ENCODE peak calls at places on chromosome 10, in five cellular contexts. One of them, this sample, is unnamed. For H3K4me1, the result is how much of the 10 kb centered on the place peaks cover.

GRCh38 chr10:50416181-50416824 is 165.0 kb upstream of the ASAH2 start:
- DNase-seq in hepatocyte: no peak
- DNase-seq in heart left ventricle: no peak
- DNase-seq in right lobe of liver: no peak
- DNase-seq in cardiac muscle cell: no peak
- DNase-seq in this sample: no peak

GRCh38 chr10:98235876-98236275 is 32.1 kb downstream of the LOXL4 start:
- DNase-seq in hepatocyte: no peak
- DNase-seq in right lobe of liver: no peak
- DNase-seq in heart left ventricle: no peak
- DNase-seq in cardiac muscle cell: peak
- DNase-seq in this sample: no peak

GRCh38 chr10:93921338-93921737 is 27.6 kb downstream of the SLC35G1 start:
- DNase-seq in heart left ventricle: no peak
- DNase-seq in right lobe of liver: no peak
- DNase-seq in cardiac muscle cell: no peak
- DNase-seq in hepatocyte: no peak
- DNase-seq in this sample: no peak

GRCh38 chr10:68725016-68725415 is 4.0 kb downstream of the CCAR1 start:
- DNase-seq in heart left ventricle: no peak
- DNase-seq in right lobe of liver: no peak
- DNase-seq in cardiac muscle cell: no peak
- DNase-seq in hepatocyte: no peak
- DNase-seq in this sample: no peak

GRCh38 chr10:31103096-31103495 is 71.4 kb upstream of the ZNF438 start:
- DNase-seq in hepatocyte: no peak
- DNase-seq in cardiac muscle cell: no peak
- DNase-seq in heart left ventricle: no peak
- DNase-seq in right lobe of liver: no peak
- DNase-seq in this sample: no peak

GRCh38 chr10:133467286-133467911 is 13.7 kb downstream of the SCART1 start:
- DNase-seq in hepatocyte: no peak
- DNase-seq in right lobe of liver: no peak
- DNase-seq in cardiac muscle cell: no peak
- DNase-seq in heart left ventricle: no peak
- DNase-seq in this sample: no peak

GRCh38 chr10:132149917-132150316 is 36.8 kb upstream of the DPYSL4 start:
- DNase-seq in heart left ventricle: no peak
- DNase-seq in cardiac muscle cell: no peak
- DNase-seq in right lobe of liver: peak
- DNase-seq in hepatocyte: no peak
- DNase-seq in this sample: no peak

GRCh38 chr10:42958142-42958868 is 118.6 kb upstream of the RET start:
- DNase-seq in cardiac muscle cell: no peak
- DNase-seq in hepatocyte: no peak
- DNase-seq in right lobe of liver: no peak
- DNase-seq in heart left ventricle: no peak
- DNase-seq in this sample: no peak

GRCh38 chr10:69278446-69278963 is at the start of gene HK1:
- DNase-seq in hepatocyte: no peak
- DNase-seq in heart left ventricle: peak
- DNase-seq in cardiac muscle cell: peak
- DNase-seq in right lobe of liver: no peak
- DNase-seq in this sample: no peak

GRCh38 chr10:96586419-96587254 is at the start of gene TM9SF3:
- DNase-seq in heart left ventricle: peak
- DNase-seq in hepatocyte: peak
- DNase-seq in right lobe of liver: peak
- DNase-seq in cardiac muscle cell: peak
- DNase-seq in this sample: peak
- TF ChIP-seq CTCF in heart left ventricle: no peak
- TF ChIP-seq CTCF in hepatocyte: no peak
- TF ChIP-seq CTCF in right lobe of liver: no peak
- TF ChIP-seq CTCF in cardiac muscle cell: no peak
- TF ChIP-seq CTCF in this sample: peak

DNA sequence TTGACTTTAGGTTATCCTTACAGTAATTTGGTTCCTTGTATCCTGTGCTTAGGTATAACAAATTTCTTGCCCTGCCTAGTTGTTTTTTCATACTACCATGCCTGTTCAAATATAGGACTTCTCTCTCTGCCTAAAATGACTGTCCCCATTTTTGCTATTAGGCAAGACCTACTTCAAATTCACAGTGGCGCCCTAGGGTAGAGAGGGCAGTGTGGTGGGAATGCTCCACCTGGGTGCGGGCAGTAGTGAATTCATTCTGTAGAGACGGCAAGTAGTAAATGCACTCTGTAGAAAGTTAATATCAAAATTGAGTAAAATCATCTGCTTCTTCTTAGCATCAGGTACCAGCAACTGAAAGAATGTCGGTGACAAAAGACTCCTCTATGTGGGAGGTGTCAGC is 120.4 kb upstream of the RHOBTB1 start:
- DNase-seq in hepatocyte: no peak
- DNase-seq in right lobe of liver: no peak
- DNase-seq in heart left ventricle: no peak
- DNase-seq in cardiac muscle cell: no peak
- DNase-seq in this sample: no peak
- H3K27ac ChIP-seq in hepatocyte: no peak
- H3K27ac ChIP-seq in right lobe of liver: no peak
- H3K27ac ChIP-seq in heart left ventricle: no peak
- H3K27ac ChIP-seq in cardiac muscle cell: no peak
- H3K27ac ChIP-seq in this sample: no peak

DNA sequence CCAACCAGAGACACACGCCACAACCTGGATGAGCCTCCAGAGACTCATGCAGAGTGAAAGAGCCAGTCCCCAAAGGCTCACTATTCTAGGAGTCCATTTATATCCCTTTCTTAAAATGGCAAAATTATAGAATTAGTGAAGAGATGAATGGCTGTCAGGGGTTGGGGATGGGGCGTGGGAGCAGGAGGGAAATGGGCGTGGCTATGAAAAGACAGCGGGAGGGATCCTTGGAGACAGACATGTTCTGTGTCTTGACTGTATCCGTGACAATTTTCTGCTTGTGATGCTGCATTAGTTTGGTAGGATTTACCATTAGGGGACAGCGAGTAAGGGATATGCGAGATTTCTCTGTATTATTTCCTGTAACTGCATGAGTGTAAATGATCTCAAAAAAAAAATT is 33.0 kb downstream of the FAM53B start:
- DNase-seq in cardiac muscle cell: no peak
- DNase-seq in right lobe of liver: no peak
- DNase-seq in hepatocyte: no peak
- DNase-seq in heart left ventricle: no peak
- DNase-seq in this sample: no peak
- H3K4me1 ChIP-seq in cardiac muscle cell: under half
- H3K4me1 ChIP-seq in right lobe of liver: under half
- H3K4me1 ChIP-seq in hepatocyte: under half
- H3K4me1 ChIP-seq in heart left ventricle: under half
- H3K4me1 ChIP-seq in this sample: half or more

GRCh38 chr10:77592510-77592909 is 45.1 kb downstream of the KCNMA1 start:
- DNase-seq in hepatocyte: no peak
- DNase-seq in right lobe of liver: no peak
- DNase-seq in cardiac muscle cell: no peak
- DNase-seq in heart left ventricle: no peak
- DNase-seq in this sample: no peak

GRCh38 chr10:77591238-77591880 is 46.2 kb downstream of the KCNMA1 start:
- DNase-seq in right lobe of liver: no peak
- DNase-seq in cardiac muscle cell: no peak
- DNase-seq in heart left ventricle: no peak
- DNase-seq in hepatocyte: no peak
- DNase-seq in this sample: no peak

GRCh38 chr10:77594171-77594783 is 43.3 kb downstream of the KCNMA1 start:
- DNase-seq in heart left ventricle: no peak
- DNase-seq in cardiac muscle cell: no peak
- DNase-seq in hepatocyte: no peak
- DNase-seq in right lobe of liver: no peak
- DNase-seq in this sample: no peak

GRCh38 chr10:77590344-77591237 is 47.0 kb downstream of the KCNMA1 start:
- DNase-seq in cardiac muscle cell: no peak
- DNase-seq in right lobe of liver: no peak
- DNase-seq in heart left ventricle: no peak
- DNase-seq in hepatocyte: no peak
- DNase-seq in this sample: no peak

GRCh38 chr10:77592946-77593636 is 44.5 kb downstream of the KCNMA1 start:
- DNase-seq in cardiac muscle cell: peak
- DNase-seq in right lobe of liver: no peak
- DNase-seq in heart left ventricle: no peak
- DNase-seq in hepatocyte: peak
- DNase-seq in this sample: no peak
- TF ChIP-seq CTCF in cardiac muscle cell: no peak
- TF ChIP-seq CTCF in right lobe of liver: no peak
- TF ChIP-seq CTCF in heart left ventricle: no peak
- TF ChIP-seq CTCF in hepatocyte: no peak
- TF ChIP-seq CTCF in this sample: no peak

GRCh38 chr10:122875843-122876492 is 3.4 kb downstream of the FAM24B start:
- DNase-seq in right lobe of liver: no peak
- DNase-seq in cardiac muscle cell: no peak
- DNase-seq in hepatocyte: no peak
- DNase-seq in heart left ventricle: no peak
- DNase-seq in this sample: no peak
- H3K27ac ChIP-seq in right lobe of liver: no peak
- H3K27ac ChIP-seq in cardiac muscle cell: no peak
- H3K27ac ChIP-seq in hepatocyte: no peak
- H3K27ac ChIP-seq in heart left ventricle: no peak
- H3K27ac ChIP-seq in this sample: no peak

GRCh38 chr10:20157314-20157713 is 341.1 kb downstream of the PLXDC2 start:
- DNase-seq in cardiac muscle cell: peak
- DNase-seq in hepatocyte: no peak
- DNase-seq in right lobe of liver: no peak
- DNase-seq in heart left ventricle: no peak
- DNase-seq in this sample: no peak
- H3K4me1 ChIP-seq in cardiac muscle cell: under half
- H3K4me1 ChIP-seq in hepatocyte: under half
- H3K4me1 ChIP-seq in right lobe of liver: under half
- H3K4me1 ChIP-seq in heart left ventricle: under half
- H3K4me1 ChIP-seq in this sample: under half

DNA sequence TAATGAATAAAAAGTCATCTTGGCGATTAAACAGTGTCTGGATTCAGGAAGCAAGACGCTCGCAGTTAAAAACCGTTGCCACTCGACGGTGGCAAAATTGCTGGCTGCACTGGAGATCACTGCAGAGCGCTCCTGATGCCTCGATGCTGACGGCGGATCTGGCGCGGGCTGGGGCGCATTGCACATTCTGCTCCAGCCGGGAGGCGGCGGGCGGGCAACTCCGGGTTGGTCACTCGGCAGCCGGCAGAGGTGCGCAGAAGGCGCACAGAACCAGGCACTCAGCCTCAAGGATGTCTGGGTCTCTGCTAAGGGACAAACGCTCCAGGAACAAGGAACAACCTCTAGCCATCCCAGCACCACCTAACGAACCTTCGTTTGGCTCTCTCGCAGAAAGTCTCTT is 254.5 kb downstream of the OTUD1 start:
- DNase-seq in cardiac muscle cell: no peak
- DNase-seq in heart left ventricle: no peak
- DNase-seq in hepatocyte: no peak
- DNase-seq in right lobe of liver: no peak
- DNase-seq in this sample: no peak
- TF ChIP-seq CTCF in cardiac muscle cell: no peak
- TF ChIP-seq CTCF in heart left ventricle: no peak
- TF ChIP-seq CTCF in hepatocyte: no peak
- TF ChIP-seq CTCF in right lobe of liver: no peak
- TF ChIP-seq CTCF in this sample: no peak